ENCODE peak calls at places on chromosomes 12 and 14, in ten cellular contexts. U is stimulated activated CD4-positive, alpha-beta T cell treated with anti-CD3 and anti-CD28 coated beads, Interleukin-2, amount 100 ng/mL, for 48 hours; B is fibroblast of mammary gland; V is C1 segment of cervical spinal cord; W is stimulated activated CD8-positive, alpha-beta memory T cell treated with anti-CD3 and anti-CD28 coated beads, Interleukin-2, amount 100 ng/mL, for 1 hour; D is activated naive CD8-positive, alpha-beta T cell treated with anti-CD3 and anti-CD28 coated beads, Interleukin-2, amount 50 U/mL, for 24 hours; S is choroid plexus epithelial cell; Y is fibroblast of the conjunctiva; M is GM19239; E is renal cortical epithelial cell. F is an unnamed sample.

GRCh38 chr12:109613611-109614455 is 40.2 kb downstream of the MVK start:
- DNase-seq in W (no peak), Y (no peak), E (no peak), M (no peak), D (no peak), V (no peak), S (no peak), U (no peak), B (no peak), F (no peak)

GRCh38 chr14:53951661-53952265 is 4.9 kb downstream of the BMP4 start:
- DNase-seq in U (no peak), Y (no peak), E (no peak), V (no peak), M (no peak), D (no peak), W (no peak), B (no peak), S (no peak), F (no peak)

GRCh38 chr12:64273527-64274403 is 51.7 kb upstream of the KICS2 start:
- DNase-seq in Y (no peak), S (peak; percentile 50), B (peak; percentile 36), D (no peak), V (peak; percentile 32), M (no peak), W (no peak), U (no peak), E (no peak), F (peak; percentile 38)

GRCh38 chr12:70645494-70646317 is 8.5 kb upstream of the PTPRB start:
- DNase-seq in W (no peak), U (no peak), E (peak; percentile 93), Y (peak; percentile 48), S (peak; percentile 93), V (no peak), D (peak; percentile 20), B (peak; percentile 81), M (no peak), F (peak; percentile 88)

GRCh38 chr12:54352891-54353874 is 11.1 kb downstream of the GPR84 start:
- DNase-seq in E (peak; percentile 52), U (no peak), B (peak; percentile 84), S (peak; percentile 41), V (peak; percentile 68), D (no peak), W (no peak), M (no peak), Y (no peak), F (no peak)

GRCh38 chr14:64074961-64075619 is 219.1 kb downstream of the ESR2 start:
- DNase-seq in D (no peak), B (peak; percentile 65), U (no peak), Y (no peak), E (peak; percentile 83), V (no peak), S (peak; percentile 39), M (no peak), W (no peak), F (peak; percentile 93)

GRCh38 chr14:51441001-51441400 is 201.0 kb downstream of the TMX1 start:
- DNase-seq in Y (no peak), D (no peak), V (no peak), B (no peak), M (no peak), U (no peak), S (no peak), W (no peak), E (peak; percentile 37), F (peak; percentile 30)

GRCh38 chr14:31543969-31544799 is 17.0 kb upstream of the NUBPL start:
- DNase-seq in U (no peak), M (no peak), W (no peak), S (peak; percentile 57), B (peak; percentile 26), Y (peak; percentile 1), E (peak; percentile 5), D (no peak), V (no peak), F (no peak)

GRCh38 chr12:24853588-24853987 is 95.3 kb downstream of the BCAT1 start:
- DNase-seq in V (no peak), D (no peak), S (peak; percentile 62), M (no peak), E (peak; percentile 83), U (no peak), Y (no peak), B (peak; percentile 85), W (no peak), F (peak; percentile 96)

GRCh38 chr14:68862954-68863594 is 70.2 kb upstream of the ZFP36L1 start:
- DNase-seq in B (peak; percentile 82), U (peak; percentile 67), V (peak; percentile 41), S (peak; percentile 87), E (peak; percentile 75), M (peak; percentile 71), W (peak; percentile 43), D (peak; percentile 81), Y (peak; percentile 65), F (peak; percentile 70)

GRCh38 chr14:45757655-45758054 is 504.7 kb upstream of the MIS18BP1 start:
- DNase-seq in E (peak; percentile 9), U (no peak), M (no peak), S (no peak), D (no peak), B (no peak), W (no peak), Y (no peak), V (no peak), F (no peak)

GRCh38 chr12:28088566-28089277 is 101.5 kb upstream of the CCDC91 start:
- DNase-seq in D (no peak), E (peak; percentile 27), U (no peak), S (no peak), Y (no peak), W (no peak), V (no peak), B (no peak), M (no peak), F (peak; percentile 81)

GRCh38 chr12:108838194-108839010 is 19.0 kb downstream of the SSH1 start:
- DNase-seq in Y (peak; percentile 96), U (peak; percentile 62), B (peak; percentile 100), S (peak; percentile 100), E (peak; percentile 99), M (peak; percentile 67), V (peak; percentile 28), D (peak; percentile 81), W (peak; percentile 44), F (peak; percentile 100)

GRCh38 chr14:67131691-67132090 is 57.5 kb upstream of the GARIN2 start:
- DNase-seq in W (no peak), M (no peak), E (peak; percentile 6), B (no peak), U (no peak), S (no peak), D (no peak), Y (no peak), V (no peak), F (no peak)

GRCh38 chr14:59474172-59474571 is 9.0 kb upstream of the GPR135 start:
- DNase-seq in U (no peak), Y (no peak), E (peak; percentile 84), M (no peak), B (peak; percentile 65), D (no peak), W (no peak), V (no peak), S (peak; percentile 85), F (no peak)

GRCh38 chr12:67647547-67648305 is 819 bp upstream of the DYRK2 start:
- DNase-seq in M (no peak), U (no peak), V (peak; percentile 72), S (peak; percentile 92), B (peak; percentile 84), W (no peak), D (peak; percentile 46), E (peak; percentile 90), Y (peak; percentile 74), F (peak; percentile 76)

GRCh38 chr12:50517456-50518048 is 12.8 kb downstream of the DIP2B start:
- DNase-seq in V (no peak), Y (no peak), E (peak; percentile 53), S (peak; percentile 66), W (no peak), M (no peak), D (no peak), U (no peak), B (peak; percentile 31), F (peak; percentile 71)

GRCh38 chr12:65787056-65787855 is 37.0 kb upstream of the HMGA2 start:
- DNase-seq in E (no peak), M (no peak), B (no peak), D (no peak), W (no peak), U (no peak), S (peak; percentile 16), V (no peak), Y (no peak), F (no peak)

GRCh38 chr12:53677612-53678133 is 1.8 kb upstream of the ATP5MC2 start:
- DNase-seq in U (no peak), M (no peak), E (no peak), D (no peak), S (peak; percentile 27), B (no peak), V (peak; percentile 71), W (no peak), Y (no peak), F (no peak)

GRCh38 chr14:101705733-101706508 is 55.6 kb upstream of the PPP2R5C start:
- DNase-seq in U (peak; percentile 53), M (no peak), D (peak; percentile 53), S (peak; percentile 74), Y (no peak), W (no peak), E (no peak), B (no peak), V (peak; percentile 12), F (no peak)

GRCh38 chr12:120076651-120077050 is 39.9 kb downstream of the RAB35 start:
- DNase-seq in V (no peak), E (no peak), W (no peak), D (no peak), Y (no peak), B (no peak), M (no peak), U (no peak), S (no peak), F (no peak)

GRCh38 chr14:93977790-93978581 is 1.6 kb upstream of the ASB2 start:
- DNase-seq in U (peak; percentile 61), W (no peak), M (peak; percentile 50), S (no peak), V (no peak), D (peak; percentile 71), E (no peak), Y (no peak), B (no peak), F (no peak)

GRCh38 chr12:52521175-52521574 is 981 bp upstream of the KRT5 start:
- DNase-seq in D (no peak), U (no peak), S (peak; percentile 25), B (no peak), Y (no peak), M (no peak), V (no peak), W (no peak), E (no peak), F (peak; percentile 98)

GRCh38 chr12:22018860-22019259 is 27.2 kb upstream of the CMAS start:
- DNase-seq in D (no peak), B (peak; percentile 30), E (peak; percentile 27), Y (no peak), M (no peak), U (no peak), W (no peak), S (peak; percentile 24), V (no peak), F (peak; percentile 33)

GRCh38 chr14:96122496-96122895 is 82.1 kb upstream of the BDKRB2 start:
- DNase-seq in U (no peak), D (no peak), S (peak; percentile 92), V (no peak), B (peak; percentile 93), M (no peak), W (no peak), E (peak; percentile 89), Y (peak; percentile 60), F (no peak)

GRCh38 chr12:123713398-123714301 is 1.5 kb downstream of the ATP6V0A2 start:
- DNase-seq in Y (no peak), M (no peak), S (peak; percentile 10), B (peak; percentile 17), E (peak; percentile 18), V (no peak), D (no peak), W (no peak), U (no peak), F (peak; percentile 37)

GRCh38 chr12:108594-108993 is 42.0 kb downstream of the IQSEC3 start:
- DNase-seq in S (no peak), W (no peak), V (peak; percentile 15), U (no peak), D (no peak), B (no peak), Y (no peak), M (no peak), E (peak; percentile 16), F (no peak)

GRCh38 chr14:22520235-22520634 is 68.8 kb downstream of the DAD1 start:
- DNase-seq in B (peak; percentile 65), M (no peak), V (no peak), S (peak; percentile 66), E (peak; percentile 73), D (no peak), Y (peak; percentile 12), U (no peak), W (no peak), F (peak; percentile 81)

F was measured in bronchial epithelial cell.